ENCODE peak calls at places on chromosome 1, in nine cellular contexts. O is H54, B is A549, Y is heart left ventricle, U is tibial nerve, R is HCT116, C is uterus, T is HepG2, W is transverse colon. J is an unnamed sample.

GRCh38 chr1:221234821-221235220 is 355.6 kb downstream of the HLX start:
- DNase-seq in O (no peak), B (no peak), Y (no peak), U (no peak), R (no peak), C (no peak), T (no peak), W (no peak), J (no peak)

GRCh38 chr1:171740356-171740863 is 1.5 kb downstream of the VAMP4 start:
- DNase-seq in O (no peak), B (no peak), Y (no peak), U (no peak), R (no peak), C (no peak), T (no peak), W (no peak), J (no peak)

GRCh38 chr1:54811739-54812655 is 10.9 kb upstream of the TTC22 start:
- DNase-seq in O (no peak), B (no peak), Y (no peak), U (no peak), R (no peak), C (no peak), T (no peak), W (peak; percentile 7), J (no peak)

GRCh38 chr1:35049116-35049515 is 17.4 kb upstream of the ZMYM6 start:
- DNase-seq in O (no peak), B (no peak), Y (no peak), U (no peak), R (no peak), C (no peak), T (no peak), W (no peak), J (no peak)

GRCh38 chr1:145711213-145711651 is 4.1 kb upstream of the PDZK1 start:
- DNase-seq in O (no peak), B (peak; percentile 77), Y (no peak), U (no peak), R (no peak), C (no peak), T (peak; percentile 95), W (peak; percentile 14), J (no peak)

GRCh38 chr1:85975770-85976386 is 180.7 kb downstream of the COL24A1 start:
- DNase-seq in O (no peak), B (no peak), Y (no peak), U (no peak), R (no peak), C (no peak), T (no peak), W (no peak), J (no peak)

GRCh38 chr1:229316166-229316565 is 26.7 kb downstream of the CCSAP start:
- DNase-seq in O (no peak), B (no peak), Y (no peak), U (no peak), R (no peak), C (no peak), T (no peak), W (no peak), J (no peak)

GRCh38 chr1:54384921-54385726 is 21.1 kb downstream of the SSBP3 start:
- DNase-seq in O (no peak), B (no peak), Y (no peak), U (no peak), R (no peak), C (no peak), T (no peak), W (no peak), J (no peak)

GRCh38 chr1:39976732-39977131 is 21.8 kb downstream of the MFSD2A start:
- DNase-seq in O (no peak), B (no peak), Y (no peak), U (no peak), R (no peak), C (no peak), T (peak; percentile 12), W (no peak), J (no peak)

GRCh38 chr1:38712046-38712445 is 147.5 kb downstream of the RRAGC start:
- DNase-seq in O (no peak), B (no peak), Y (no peak), U (no peak), R (no peak), C (no peak), T (no peak), W (no peak), J (no peak)
- TF ChIP-seq POLR2A in O (no peak), B (no peak), Y (no peak), U (no peak), R (no peak), C (no peak), T (no peak), W (no peak), J (no peak)

DNA sequence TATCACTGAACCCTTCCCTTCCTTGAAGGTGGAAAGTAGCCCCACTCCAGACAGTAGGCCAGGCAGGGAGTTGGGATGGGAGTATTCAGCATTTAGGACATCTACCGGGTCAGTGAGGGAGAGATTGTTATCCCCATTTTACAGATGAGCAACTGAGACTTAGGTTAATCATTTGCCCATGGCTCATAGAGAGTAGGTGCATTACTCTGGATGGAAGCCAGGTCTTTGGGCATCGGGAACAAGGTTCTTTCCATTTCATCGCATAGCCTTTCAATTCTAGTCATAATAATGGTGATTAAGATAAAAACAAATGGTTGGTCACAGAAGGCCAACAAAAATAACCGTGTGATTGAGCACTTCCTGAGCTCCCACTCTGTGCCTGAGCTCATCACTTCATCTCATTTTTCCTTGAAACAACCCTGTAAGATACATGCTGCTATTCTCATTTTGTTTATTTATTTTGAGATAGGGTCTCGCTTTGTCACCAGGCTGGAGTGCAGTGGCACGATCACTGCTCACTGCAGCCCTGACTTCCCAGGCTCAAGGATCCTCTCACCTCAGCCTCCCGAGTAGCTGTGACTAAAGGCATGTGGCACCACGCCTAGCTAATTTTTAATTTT is 64.8 kb downstream of the NAV1 start:
- DNase-seq in O (no peak), B (peak; percentile 61), Y (no peak), U (no peak), R (no peak), C (no peak), T (no peak), W (no peak), J (no peak)
- TF ChIP-seq POLR2A in O (no peak), B (no peak), Y (no peak), U (no peak), R (no peak), C (no peak), T (no peak), W (no peak), J (no peak)

GRCh38 chr1:225427249-225428065 is at the start of gene LBR:
- DNase-seq in O (no peak), B (no peak), Y (no peak), U (no peak), R (no peak), C (peak; percentile 42), T (no peak), W (peak; percentile 41), J (peak; percentile 72)
- TF ChIP-seq POLR2A in O (peak; percentile 69), B (no peak), Y (no peak), U (no peak), R (no peak), C (peak; percentile 93), T (no peak), W (no peak), J (peak; percentile 79)

GRCh38 chr1:37478890-37479254 is 4.5 kb downstream of the ZC3H12A start:
- DNase-seq in O (no peak), B (peak; percentile 22), Y (no peak), U (no peak), R (no peak), C (no peak), T (peak; percentile 41), W (peak; percentile 47), J (no peak)

GRCh38 chr1:37476460-37477197 is 2.2 kb downstream of the ZC3H12A start:
- DNase-seq in O (peak; percentile 82), B (peak; percentile 65), Y (peak; percentile 77), U (peak; percentile 65), R (no peak), C (peak; percentile 78), T (peak; percentile 61), W (peak; percentile 82), J (no peak)

GRCh38 chr1:37478451-37478871 is 4.1 kb downstream of the ZC3H12A start:
- DNase-seq in O (no peak), B (peak; percentile 34), Y (no peak), U (no peak), R (no peak), C (no peak), T (no peak), W (peak; percentile 24), J (no peak)

GRCh38 chr1:37477198-37477931 is 3.0 kb downstream of the ZC3H12A start:
- DNase-seq in O (no peak), B (peak; percentile 47), Y (no peak), U (no peak), R (no peak), C (no peak), T (peak; percentile 31), W (peak; percentile 87), J (peak; percentile 47)

DNA sequence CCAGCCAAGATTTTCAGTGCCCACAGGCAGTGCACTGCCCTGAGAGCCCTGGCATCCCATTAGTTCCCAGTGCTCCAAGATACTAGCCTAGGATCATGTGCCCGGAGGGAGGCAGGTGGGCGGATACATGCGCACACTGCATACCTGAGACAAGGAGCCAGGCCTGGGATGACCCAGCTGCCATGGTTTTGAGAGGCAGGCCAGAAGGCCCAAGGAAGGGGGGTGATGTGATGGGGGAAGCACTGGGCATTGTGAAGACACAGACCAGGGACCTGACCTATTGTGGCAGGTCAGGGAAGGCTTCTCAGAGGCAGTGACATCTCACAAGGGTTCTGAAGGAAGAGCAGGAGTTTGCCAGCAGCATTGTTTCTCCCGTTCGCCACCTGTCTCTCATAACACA is 3.6 kb downstream of the ZC3H12A start:
- DNase-seq in O (no peak), B (peak; percentile 19), Y (no peak), U (no peak), R (no peak), C (no peak), T (no peak), W (peak; percentile 23), J (no peak)
- TF ChIP-seq POLR2A in O (no peak), B (no peak), Y (no peak), U (no peak), R (no peak), C (no peak), T (no peak), W (no peak), J (no peak)

GRCh38 chr1:109739738-109740614 is 862 bp downstream of the GSTM3 start:
- DNase-seq in O (peak; percentile 77), B (peak; percentile 56), Y (peak; percentile 80), U (peak; percentile 73), R (no peak), C (peak; percentile 81), T (peak; percentile 49), W (peak; percentile 85), J (peak; percentile 83)
- TF ChIP-seq POLR2A in O (peak; percentile 95), B (peak; percentile 36), Y (peak; percentile 83), U (peak; percentile 91), R (no peak), C (peak; percentile 82), T (peak; percentile 80), W (peak; percentile 80), J (peak; percentile 80)

J was measured in erythroblast.